ENCODE peak calls at places on chromosomes 3 and 15, in five cellular contexts. V is cerebellar cortex; C is stimulated activated CD8-positive, alpha-beta memory T cell treated with anti-CD3 and anti-CD28 coated beads, Interleukin-4, amount 100 ng/mL, for 24 hours; M is effector CD4-positive, alpha-beta T cell; U is activated CD4-positive, alpha-beta T cell treated with anti-CD3 and anti-CD28 coated beads, Interleukin-2, amount 50 U/mL, for 1 hour. Y is an unnamed sample.

GRCh38 chr3:127777861-127778711 is 44.2 kb downstream of the MGLL start:
- DNase-seq in V (no peak), C (no peak), M (no peak), U (no peak), Y (no peak)

GRCh38 chr15:76333720-76334437 is 2.7 kb upstream of the ISL2 start:
- DNase-seq in V (peak; percentile 42), C (no peak), M (no peak), U (no peak), Y (no peak)

GRCh38 chr3:33030802-33031201 is 66.1 kb downstream of the GLB1 start:
- DNase-seq in V (no peak), C (peak; percentile 19), M (no peak), U (no peak), Y (no peak)

GRCh38 chr3:73716418-73716817 is 91.7 kb upstream of the PDZRN3 start:
- DNase-seq in V (no peak), C (no peak), M (no peak), U (no peak), Y (no peak)

GRCh38 chr15:59501531-59502113 is 63.6 kb downstream of the FAM81A start:
- DNase-seq in V (peak; percentile 26), C (no peak), M (no peak), U (no peak), Y (no peak)

GRCh38 chr3:46736006-46736872 is 18.6 kb upstream of the PRSS50 start:
- DNase-seq in V (no peak), C (no peak), M (no peak), U (no peak), Y (no peak)

GRCh38 chr3:13013994-13014754 is 59.1 kb downstream of the IQSEC1 start:
- DNase-seq in V (no peak), C (no peak), M (no peak), U (peak; percentile 38), Y (no peak)

GRCh38 chr3:193944161-193944884 is 191.6 kb upstream of the HES1 start:
- DNase-seq in V (no peak), C (no peak), M (no peak), U (no peak), Y (no peak)